ENCODE peak calls at places on chromosomes 2 and 18, in nine cellular contexts. S is endothelial cell of umbilical vein, J is HCT116, N is H1, W is A549, D is K562, B is GM12878, K is SK-N-SH, F is HepG2. V is an unnamed sample.

GRCh38 chr2:233811732-233812131 is 33.6 kb downstream of the MROH2A start:
- DNase-seq in S (no peak), J (no peak), N (no peak), W (no peak), D (no peak), B (no peak), K (no peak), F (no peak), V (no peak)

GRCh38 chr18:69002233-69002632 is 204.4 kb downstream of the CCDC102B start:
- DNase-seq in S (no peak), J (peak), N (no peak), W (no peak), D (no peak), B (no peak), K (peak), F (peak), V (peak)

GRCh38 chr2:185433824-185434223 is 304.8 kb upstream of the FSIP2 start:
- DNase-seq in S (no peak), J (no peak), N (no peak), W (no peak), D (no peak), B (no peak), K (no peak), F (no peak), V (no peak)

GRCh38 chr2:186614373-186614772 is 24.5 kb downstream of the ITGAV start:
- DNase-seq in S (no peak), J (no peak), N (no peak), W (no peak), D (no peak), B (no peak), K (no peak), F (no peak), V (no peak)

GRCh38 chr2:66509326-66509811 is 74.4 kb downstream of the MEIS1 start:
- DNase-seq in S (peak), J (no peak), N (no peak), W (no peak), D (no peak), B (no peak), K (no peak), F (no peak), V (no peak)

GRCh38 chr2:190467575-190468083 is 59.5 kb downstream of the MFSD6 start:
- DNase-seq in S (peak), J (no peak), N (no peak), W (no peak), D (no peak), B (no peak), K (no peak), F (no peak), V (no peak)

GRCh38 chr2:56314809-56315208 is 131.0 kb downstream of the CCDC85A start:
- DNase-seq in S (no peak), J (no peak), N (no peak), W (no peak), D (no peak), B (no peak), K (no peak), F (no peak), V (no peak)

GRCh38 chr2:133765693-133766092 is 197.4 kb upstream of the NCKAP5 start:
- DNase-seq in S (no peak), J (no peak), N (no peak), W (peak), D (no peak), B (no peak), K (no peak), F (peak), V (no peak)

GRCh38 chr2:236136483-236136882 is 31.7 kb downstream of the GBX2 start:
- DNase-seq in S (no peak), J (no peak), N (no peak), W (no peak), D (no peak), B (no peak), K (no peak), F (no peak), V (no peak)

GRCh38 chr2:238863749-238864206 is 15.9 kb downstream of the TWIST2 start:
- DNase-seq in S (no peak), J (no peak), N (no peak), W (no peak), D (no peak), B (no peak), K (no peak), F (no peak), V (no peak)
- H3K4me3 ChIP-seq in S (no peak), J (no peak), N (no peak), W (no peak), D (no peak), B (no peak), K (no peak), F (no peak), V (no peak)

GRCh38 chr18:80254971-80255500 is 7.7 kb upstream of the PARD6G start:
- DNase-seq in S (no peak), J (no peak), N (no peak), W (no peak), D (no peak), B (no peak), K (no peak), F (no peak), V (no peak)
- TF ChIP-seq MAX in S (no peak), J (no peak), N (no peak), W (no peak), D (no peak), B (no peak), K (no peak), F (no peak), V (no peak)

GRCh38 chr2:239378021-239378917 is 22.6 kb downstream of the HDAC4 start:
- DNase-seq in S (no peak), J (no peak), N (no peak), W (no peak), D (no peak), B (no peak), K (no peak), F (no peak), V (no peak)

GRCh38 chr2:239375278-239376061 is 25.4 kb downstream of the HDAC4 start:
- DNase-seq in S (no peak), J (no peak), N (no peak), W (peak), D (no peak), B (no peak), K (peak), F (no peak), V (peak)

GRCh38 chr2:239376351-239376750 is 24.5 kb downstream of the HDAC4 start:
- DNase-seq in S (no peak), J (no peak), N (no peak), W (no peak), D (no peak), B (no peak), K (no peak), F (no peak), V (no peak)

GRCh38 chr2:239377591-239377990 is 23.2 kb downstream of the HDAC4 start:
- DNase-seq in S (no peak), J (no peak), N (no peak), W (no peak), D (no peak), B (no peak), K (no peak), F (no peak), V (no peak)

DNA sequence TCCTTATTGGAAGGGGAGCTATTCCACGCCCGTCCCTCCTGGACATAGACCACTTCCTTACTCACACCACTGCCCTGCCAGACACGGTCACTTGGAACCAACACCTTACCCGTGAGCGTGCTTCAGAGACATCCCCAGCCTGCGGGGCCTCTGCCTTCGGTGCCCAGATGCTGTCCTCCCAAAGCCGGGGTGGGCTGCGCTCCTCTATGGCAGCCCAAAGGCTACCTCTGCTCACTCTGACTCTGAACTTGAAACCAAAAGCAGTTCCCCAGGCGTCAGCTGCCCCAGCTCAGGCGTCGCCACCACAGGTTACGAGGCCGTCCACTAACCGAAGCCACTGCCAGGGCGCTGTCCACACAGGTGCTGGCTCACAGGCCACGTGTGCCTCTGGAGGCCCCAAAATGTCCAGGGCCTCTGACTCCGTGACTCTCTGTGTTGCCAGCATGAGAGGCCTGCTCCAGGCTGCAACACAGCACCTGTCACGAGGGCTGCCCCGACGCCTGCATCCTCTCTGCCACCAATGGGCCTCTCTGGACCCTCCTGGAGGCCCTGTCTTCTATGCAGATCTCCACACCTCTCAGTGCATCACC is 23.8 kb downstream of the HDAC4 start:
- DNase-seq in S (no peak), J (no peak), N (no peak), W (no peak), D (no peak), B (no peak), K (no peak), F (no peak), V (no peak)
- TF ChIP-seq CTCF in S (no peak), J (no peak), N (no peak), W (no peak), D (no peak), B (no peak), K (no peak), F (no peak), V (no peak)

GRCh38 chr2:174846941-174847938 is 83.0 kb upstream of the CHRNA1 start:
- DNase-seq in S (peak), J (no peak), N (no peak), W (peak), D (no peak), B (no peak), K (peak), F (no peak), V (peak)
- H3K4me3 ChIP-seq in S (no peak), J (no peak), N (peak), W (no peak), D (no peak), B (no peak), K (peak), F (no peak), V (no peak)

DNA sequence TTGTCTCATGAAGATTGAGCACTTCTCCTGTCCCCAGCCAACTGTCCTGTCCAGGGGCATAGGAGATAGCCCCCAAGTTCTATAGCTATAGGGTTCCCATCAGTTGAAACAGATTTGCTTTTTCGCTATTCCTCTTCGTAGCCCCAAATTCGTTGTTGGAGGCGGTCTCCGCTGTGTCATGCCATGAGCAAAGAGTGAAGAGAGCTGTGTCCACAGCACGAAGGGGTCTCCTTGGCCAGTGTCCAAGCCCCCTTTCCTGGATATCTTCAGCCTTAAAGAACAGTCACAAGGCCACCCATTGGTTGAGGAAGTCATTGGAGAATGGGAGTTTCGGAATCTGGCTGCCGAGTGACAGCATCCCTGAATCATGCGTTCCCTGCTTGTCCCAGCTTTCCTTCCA is 21.0 kb downstream of the IGFBP5 start:
- DNase-seq in S (no peak), J (no peak), N (no peak), W (no peak), D (no peak), B (no peak), K (no peak), F (no peak), V (no peak)
- TF ChIP-seq MAX in S (no peak), J (no peak), N (no peak), W (no peak), D (no peak), B (no peak), K (no peak), F (no peak), V (no peak)

GRCh38 chr2:172296267-172297046 is 130.9 kb upstream of the ITGA6 start:
- DNase-seq in S (no peak), J (no peak), N (peak), W (no peak), D (no peak), B (no peak), K (no peak), F (no peak), V (no peak)

GRCh38 chr2:172294983-172295382 is 132.4 kb upstream of the ITGA6 start:
- DNase-seq in S (no peak), J (no peak), N (no peak), W (no peak), D (no peak), B (no peak), K (no peak), F (no peak), V (no peak)

GRCh38 chr2:172297531-172297930 is 129.9 kb upstream of the ITGA6 start:
- DNase-seq in S (no peak), J (no peak), N (no peak), W (no peak), D (no peak), B (no peak), K (no peak), F (no peak), V (no peak)

GRCh38 chr2:172293952-172294351 is 133.4 kb upstream of the ITGA6 start:
- DNase-seq in S (no peak), J (no peak), N (no peak), W (no peak), D (no peak), B (no peak), K (peak), F (no peak), V (peak)

GRCh38 chr2:172295677-172296076 is 131.7 kb upstream of the ITGA6 start:
- DNase-seq in S (no peak), J (no peak), N (no peak), W (no peak), D (no peak), B (no peak), K (no peak), F (no peak), V (no peak)
- TF ChIP-seq CTCF in S (no peak), J (no peak), N (no peak), W (no peak), D (no peak), B (no peak), K (no peak), F (no peak), V (no peak)

GRCh38 chr2:24887325-24887874 is 32.6 kb downstream of the ADCY3 start:
- DNase-seq in S (no peak), J (no peak), N (no peak), W (no peak), D (no peak), B (no peak), K (no peak), F (no peak), V (no peak)

GRCh38 chr2:24885221-24886113 is 34.6 kb downstream of the ADCY3 start:
- DNase-seq in S (no peak), J (no peak), N (no peak), W (no peak), D (no peak), B (no peak), K (no peak), F (no peak), V (peak)

GRCh38 chr2:24886114-24886501 is 33.9 kb downstream of the ADCY3 start:
- DNase-seq in S (peak), J (no peak), N (no peak), W (no peak), D (no peak), B (no peak), K (no peak), F (no peak), V (no peak)

GRCh38 chr2:24888177-24888576 is 31.9 kb downstream of the ADCY3 start:
- DNase-seq in S (no peak), J (no peak), N (no peak), W (no peak), D (no peak), B (no peak), K (no peak), F (no peak), V (no peak)

DNA sequence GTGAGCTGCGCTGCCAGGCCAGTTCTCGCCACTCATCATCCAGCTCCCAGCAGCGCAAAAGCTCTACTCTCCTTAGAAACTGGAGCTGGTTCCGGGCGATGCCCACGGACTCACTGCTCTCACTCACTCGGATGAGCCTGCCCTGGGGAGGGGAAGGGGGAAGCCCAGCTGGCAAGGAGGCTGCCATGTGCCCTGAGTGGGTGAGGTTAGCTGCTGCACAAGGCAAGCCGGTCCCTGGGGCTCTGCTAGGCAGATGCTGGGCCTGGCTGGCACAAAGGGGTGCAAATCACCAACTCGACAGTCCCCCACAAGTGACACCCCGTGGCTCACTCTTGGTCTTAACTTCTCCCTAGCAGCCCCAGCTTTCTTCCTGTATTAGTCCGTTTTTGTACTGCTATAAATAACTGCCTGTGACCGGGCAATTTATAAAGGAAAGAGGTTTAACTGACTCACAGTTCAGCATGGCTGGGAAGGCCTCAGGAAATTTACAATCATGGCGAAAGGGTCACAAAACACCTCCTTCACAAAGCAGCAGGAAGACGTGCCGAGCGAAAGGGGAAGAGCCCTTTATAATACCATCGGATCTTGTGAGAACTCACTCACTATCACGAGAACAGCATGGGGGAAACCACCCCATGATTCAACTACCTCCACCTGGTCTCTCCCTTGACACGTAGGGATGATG is 33.3 kb downstream of the ADCY3 start:
- DNase-seq in S (peak), J (no peak), N (no peak), W (no peak), D (no peak), B (no peak), K (no peak), F (no peak), V (peak)
- H3K4me3 ChIP-seq in S (no peak), J (no peak), N (no peak), W (no peak), D (no peak), B (peak), K (no peak), F (no peak), V (no peak)